ENCODE peak calls at places on chromosomes 13 and 19, in seven cellular contexts. L is progenitor cell of endocrine pancreas, O is ascending aorta, T is GM13976, Z is psoas muscle, Q is RWPE2, Y is endothelial cell. B is an unnamed sample.
A peak's percentile ranks its signal among the peaks of the same experiment; 100 is the strongest.

GRCh38 chr19:48779636-48780035 is 24.3 kb downstream of the FGF21 start:
- DNase-seq in Q (no peak), Y (no peak), L (no peak), T (no peak), Z (no peak), O (no peak), B (no peak)

GRCh38 chr13:106156468-106156867 is 379.0 kb downstream of the EFNB2 start:
- DNase-seq in Q (peak; percentile 77), Z (no peak), Y (no peak), O (no peak), L (no peak), T (no peak), B (peak; percentile 97)

GRCh38 chr19:6270076-6270745 is 9.6 kb downstream of the MLLT1 start:
- DNase-seq in O (no peak), T (no peak), Y (no peak), Z (no peak), L (no peak), Q (no peak), B (no peak)

GRCh38 chr13:113625965-113626661 is 31.9 kb downstream of the ATP4B start:
- DNase-seq in L (no peak), Y (no peak), O (no peak), T (no peak), Q (peak; percentile 34), Z (peak; percentile 36), B (no peak)

GRCh38 chr19:10979950-10980349 is 19.1 kb downstream of the SMARCA4 start:
- DNase-seq in O (no peak), L (no peak), Z (peak; percentile 63), T (no peak), Y (no peak), Q (no peak), B (no peak)

GRCh38 chr19:30214651-30215051 is 157.5 kb upstream of the ZNF536 start:
- DNase-seq in Y (no peak), O (no peak), T (no peak), Z (no peak), Q (no peak), L (no peak), B (no peak)

GRCh38 chr13:105616313-105617075 is 919.0 kb downstream of the EFNB2 start:
- DNase-seq in T (no peak), Q (no peak), Y (no peak), O (no peak), L (no peak), Z (no peak), B (no peak)

GRCh38 chr19:19588546-19588945 is 29.9 kb downstream of the PBX4 start:
- DNase-seq in T (no peak), Q (no peak), L (no peak), Y (no peak), O (no peak), Z (no peak), B (no peak)

GRCh38 chr13:67437246-67437645 is 207.1 kb upstream of the PCDH9 start:
- DNase-seq in L (no peak), Z (no peak), T (no peak), O (no peak), Q (no peak), Y (no peak), B (no peak)

GRCh38 chr19:1503089-1503924 is 9.5 kb downstream of the ADAMTSL5 start:
- DNase-seq in L (no peak), Z (peak; percentile 81), T (peak; percentile 84), Y (peak; percentile 66), O (no peak), Q (no peak), B (peak; percentile 53)

GRCh38 chr13:45974500-45974899 is 78.0 kb downstream of the ZC3H13 start:
- DNase-seq in T (no peak), L (no peak), Z (no peak), O (no peak), Q (no peak), Y (no peak), B (no peak)

GRCh38 chr13:67515895-67516294 is 285.8 kb upstream of the PCDH9 start:
- DNase-seq in L (no peak), T (no peak), Z (no peak), O (no peak), Y (no peak), Q (no peak), B (peak; percentile 65)

GRCh38 chr19:17055636-17056035 is 19.6 kb downstream of the HAUS8 start:
- DNase-seq in Q (no peak), O (no peak), L (no peak), Z (no peak), T (no peak), Y (no peak), B (no peak)

GRCh38 chr13:51632643-51633357 is 48.5 kb downstream of the WDFY2 start:
- DNase-seq in Y (peak; percentile 16), L (no peak), Z (no peak), O (no peak), T (no peak), Q (no peak), B (no peak)

GRCh38 chr13:26584713-26585112 is 27.2 kb downstream of the WASF3 start:
- DNase-seq in O (no peak), T (no peak), L (no peak), Z (no peak), Y (no peak), Q (no peak), B (peak; percentile 2)

GRCh38 chr13:30880756-30881155 is 25.3 kb upstream of the MEDAG start:
- DNase-seq in Q (no peak), Y (no peak), L (no peak), Z (no peak), T (no peak), O (no peak), B (peak; percentile 68)

GRCh38 chr19:49337267-49338022 is 2.2 kb downstream of the CD37 start:
- DNase-seq in Q (no peak), Z (no peak), T (no peak), L (no peak), O (no peak), Y (no peak), B (no peak)

GRCh38 chr19:7783991-7784421 is 21.0 kb downstream of the CLEC4M start:
- DNase-seq in L (no peak), O (no peak), T (no peak), Z (no peak), Y (no peak), Q (no peak), B (peak; percentile 98)

GRCh38 chr13:43072394-43072793 is 49.0 kb downstream of the DNAJC15 start:
- DNase-seq in Q (no peak), O (no peak), L (no peak), Z (peak; percentile 59), Y (no peak), T (no peak), B (peak; percentile 43)

GRCh38 chr13:26985285-26985878 is 186.2 kb downstream of the USP12 start:
- DNase-seq in L (peak; percentile 60), Z (no peak), T (peak; percentile 76), O (no peak), Q (no peak), Y (peak; percentile 70), B (peak; percentile 85)

DNA sequence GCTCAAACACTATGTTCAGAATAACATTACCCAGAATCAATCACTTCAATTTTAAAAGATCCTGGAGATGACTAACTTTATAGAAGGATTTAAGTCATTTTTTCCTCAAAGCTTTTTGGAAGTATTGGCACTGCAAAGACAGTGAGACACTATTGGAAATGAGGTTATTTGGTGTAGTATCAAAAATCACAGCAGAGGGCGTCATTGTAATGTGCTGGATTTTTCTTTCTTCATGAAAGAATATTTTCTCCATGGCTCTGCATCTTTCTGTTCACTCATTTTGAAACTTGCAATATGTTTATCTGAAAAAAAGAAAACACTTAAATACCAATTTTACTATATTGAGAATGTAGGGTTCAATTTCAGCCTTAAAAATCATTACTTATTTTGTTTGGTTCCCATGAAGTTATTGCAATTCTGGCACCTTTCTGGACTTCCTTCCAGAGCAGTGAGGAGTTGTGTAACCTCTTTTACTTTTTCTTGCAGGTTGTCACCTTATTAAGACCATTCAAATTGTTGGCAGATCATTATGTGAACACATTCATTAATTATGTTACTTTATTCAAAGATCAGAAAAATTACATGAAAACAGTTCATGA is 3.7 kb upstream of the CSNK1A1L start:
- DNase-seq in Q (no peak), L (no peak), T (no peak), Z (no peak), Y (peak; percentile 30), O (no peak), B (peak; percentile 55)
- TF ChIP-seq CTCF in Q (peak; percentile 85), L (peak; percentile 75), T (peak; percentile 10), Z (peak; percentile 49), Y (peak; percentile 68), O (peak; percentile 68), B (peak; percentile 74)

GRCh38 chr13:41460930-41461329 is 3.6 kb downstream of the RGCC start:
- DNase-seq in Z (no peak), L (no peak), Q (no peak), O (no peak), T (no peak), Y (no peak), B (no peak)

GRCh38 chr13:41458187-41458938 is 1.0 kb downstream of the RGCC start:
- DNase-seq in L (no peak), T (peak; percentile 51), Z (peak; percentile 59), Y (peak; percentile 16), Q (no peak), O (no peak), B (peak; percentile 20)

GRCh38 chr13:41459754-41460111 is 2.4 kb downstream of the RGCC start:
- DNase-seq in Y (no peak), O (no peak), Z (no peak), L (no peak), Q (no peak), T (no peak), B (no peak)

GRCh38 chr13:41457589-41458186 is 338 bp downstream of the RGCC start:
- DNase-seq in O (no peak), L (no peak), Y (no peak), T (peak; percentile 53), Z (peak; percentile 57), Q (no peak), B (no peak)

GRCh38 chr13:41458939-41459753 is 1.8 kb downstream of the RGCC start:
- DNase-seq in L (no peak), O (no peak), Q (no peak), Z (no peak), T (peak; percentile 67), Y (peak; percentile 27), B (peak; percentile 56)
- TF ChIP-seq CTCF in L (peak; percentile 44), O (peak; percentile 64), Q (peak; percentile 46), Z (peak; percentile 49), T (peak; percentile 79), Y (peak; percentile 59), B (peak; percentile 57)

GRCh38 chr13:20306039-20306438 is 73.9 kb upstream of the GJB6 start:
- DNase-seq in Q (no peak), O (no peak), T (no peak), Z (no peak), Y (no peak), L (no peak), B (no peak)

GRCh38 chr13:20303636-20304035 is 71.5 kb upstream of the GJB6 start:
- DNase-seq in Q (no peak), O (no peak), T (no peak), Z (no peak), Y (no peak), L (no peak), B (peak; percentile 61)

GRCh38 chr13:20301391-20302071 is 69.4 kb upstream of the GJB6 start:
- DNase-seq in Y (peak; percentile 23), T (no peak), L (no peak), Z (peak; percentile 58), O (no peak), Q (no peak), B (no peak)

GRCh38 chr13:20311022-20311421 is 78.9 kb upstream of the GJB6 start:
- DNase-seq in Y (no peak), Z (no peak), O (no peak), L (no peak), T (no peak), Q (no peak), B (no peak)

GRCh38 chr13:20305587-20305986 is 73.5 kb upstream of the GJB6 start:
- DNase-seq in Y (no peak), Q (no peak), O (no peak), L (no peak), Z (no peak), T (no peak), B (no peak)
- TF ChIP-seq CTCF in Y (no peak), Q (no peak), O (no peak), L (no peak), Z (no peak), T (no peak), B (no peak)

GRCh38 chr13:82976499-82976898 is 905.8 kb downstream of the SLITRK1 start:
- DNase-seq in Z (no peak), Q (no peak), Y (no peak), O (no peak), L (no peak), T (no peak), B (no peak)
- TF ChIP-seq CTCF in Z (no peak), Q (peak; percentile 31), Y (no peak), O (no peak), L (peak; percentile 7), T (no peak), B (no peak)

B was measured in MCF 10A.